ENCODE peak calls at places on chromosomes 6 and 20, in seven cellular contexts. G is H1, E is HCT116, V is HepG2, H is HEK293T, J is K562, F is GM12878. S is an unnamed sample.

GRCh38 chr6:20661721-20662120 is 127.5 kb downstream of the CDKAL1 start:
- DNase-seq in H (no peak), V (no peak), J (no peak), E (no peak), F (no peak), G (no peak), S (no peak)

GRCh38 chr20:3358676-3359340 is 48.7 kb downstream of the DNAAF9 start:
- DNase-seq in G (no peak), F (no peak), V (peak), E (no peak), J (no peak), H (no peak), S (no peak)

GRCh38 chr6:21348462-21349195 is 244.9 kb upstream of the SOX4 start:
- DNase-seq in V (no peak), J (no peak), H (peak), G (no peak), F (no peak), E (no peak), S (peak)

GRCh38 chr20:21397341-21398108 is at the start of gene NKX2-4:
- DNase-seq in H (no peak), F (no peak), J (no peak), V (no peak), E (no peak), G (no peak), S (peak)

GRCh38 chr20:52154575-52154974 is 37.0 kb downstream of the ZFP64 start:
- DNase-seq in J (no peak), F (no peak), G (no peak), E (no peak), V (no peak), H (no peak), S (no peak)

GRCh38 chr20:34709044-34709835 is 5.1 kb downstream of the TP53INP2 start:
- DNase-seq in V (no peak), F (peak), E (peak), G (no peak), J (peak), H (peak), S (peak)

GRCh38 chr20:36465109-36466080 is 75.9 kb upstream of the MYL9 start:
- DNase-seq in H (peak), J (peak), E (peak), F (no peak), G (no peak), V (peak), S (no peak)

GRCh38 chr20:23752481-23753193 is 1.9 kb upstream of the CST1 start:
- DNase-seq in H (no peak), J (no peak), V (no peak), E (no peak), F (no peak), G (no peak), S (no peak)

GRCh38 chr20:2750343-2751251 is 49.8 kb downstream of the CPXM1 start:
- DNase-seq in G (no peak), F (no peak), H (no peak), E (no peak), V (peak), J (peak), S (peak)

GRCh38 chr6:4794140-4794707 is 18.0 kb downstream of the CDYL start:
- DNase-seq in F (no peak), E (no peak), V (no peak), J (peak), H (no peak), G (no peak), S (no peak)

GRCh38 chr6:137832110-137832509 is 34.9 kb upstream of the TNFAIP3 start:
- DNase-seq in G (no peak), F (no peak), E (peak), J (peak), H (no peak), V (no peak), S (no peak)

GRCh38 chr6:118725944-118726343 is 74.6 kb upstream of the CEP85L start:
- DNase-seq in J (peak), E (no peak), F (no peak), V (no peak), G (no peak), H (no peak), S (no peak)

GRCh38 chr20:62120990-62121775 is 1.1 kb upstream of the LSM14B start:
- DNase-seq in G (no peak), V (no peak), H (no peak), F (no peak), E (peak), J (peak), S (no peak)

GRCh38 chr6:157898169-157898568 is 75.1 kb downstream of the SNX9 start:
- DNase-seq in V (no peak), F (no peak), H (no peak), E (no peak), J (no peak), G (no peak), S (no peak)

GRCh38 chr6:140071115-140071514 is 696.7 kb upstream of the CITED2 start:
- DNase-seq in J (no peak), F (no peak), E (no peak), G (no peak), V (no peak), H (no peak), S (no peak)

GRCh38 chr6:30915591-30915946 is 1.5 kb downstream of the VARS2 start:
- DNase-seq in V (peak), J (peak), E (peak), F (no peak), H (peak), G (no peak), S (peak)
- TF ChIP-seq SP1 in V (no peak), J (no peak), E (no peak), F (no peak), H (no peak), G (no peak), S (no peak)

GRCh38 chr6:51675020-51675419 is 412.4 kb downstream of the PKHD1 start:
- DNase-seq in H (no peak), F (no peak), J (no peak), E (no peak), V (no peak), G (no peak), S (no peak)
- TF ChIP-seq SP1 in H (no peak), F (no peak), J (no peak), E (no peak), V (no peak), G (no peak), S (no peak)

GRCh38 chr6:69868961-69869360 is 2.6 kb downstream of the COL19A1 start:
- DNase-seq in G (no peak), H (no peak), V (no peak), F (no peak), J (no peak), E (no peak), S (no peak)
- TF ChIP-seq SP1 in G (no peak), H (no peak), V (no peak), F (no peak), J (no peak), E (no peak), S (no peak)

GRCh38 chr6:125078602-125079321 is 74.8 kb upstream of the TPD52L1 start:
- DNase-seq in V (no peak), E (no peak), J (peak), F (no peak), G (no peak), H (no peak), S (no peak)
- TF ChIP-seq SP1 in V (no peak), E (no peak), J (no peak), F (no peak), G (no peak), H (no peak), S (no peak)

DNA sequence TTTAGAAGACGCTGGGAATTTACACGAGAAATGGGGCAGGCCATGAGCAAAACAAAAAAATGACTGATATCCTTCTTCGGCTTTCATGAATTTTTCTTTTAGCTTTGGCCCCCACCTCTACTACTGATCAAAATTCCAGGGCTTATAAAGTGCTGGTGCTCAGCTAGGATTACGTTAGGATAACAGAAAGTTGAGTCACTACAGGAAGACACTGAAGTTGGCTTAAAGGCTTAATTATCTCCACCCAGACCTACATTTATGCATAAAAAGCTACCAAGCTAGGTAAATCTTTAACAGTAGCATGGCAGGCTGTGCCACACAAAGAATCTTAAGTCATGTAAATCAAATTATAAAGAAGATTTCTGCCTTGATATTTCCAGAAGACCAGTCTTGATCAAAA is 418.5 kb upstream of the BTBD3 start:
- DNase-seq in G (no peak), J (no peak), V (no peak), F (no peak), H (no peak), E (no peak), S (no peak)
- TF ChIP-seq SP1 in G (no peak), J (no peak), V (no peak), F (no peak), H (no peak), E (no peak), S (no peak)

DNA sequence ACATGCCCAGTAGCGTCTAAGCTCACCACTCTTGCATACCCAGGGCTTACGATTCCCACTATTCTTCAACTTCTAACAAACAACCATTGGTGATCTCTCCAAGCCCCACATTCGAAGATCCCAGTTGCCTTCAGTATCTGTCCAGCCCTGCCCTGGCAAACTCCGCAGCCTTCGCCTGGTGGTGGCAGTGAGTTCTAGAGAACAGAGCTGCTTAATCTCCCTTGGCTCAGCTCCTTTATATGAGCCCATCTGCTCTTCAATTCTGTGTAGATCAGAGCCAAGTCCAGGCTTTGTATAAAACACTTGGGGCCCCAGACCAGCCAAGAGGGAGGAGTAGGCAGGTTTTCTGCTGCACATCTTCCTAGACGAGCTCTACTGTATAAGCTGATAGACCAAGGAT is 193.3 kb downstream of the PHACTR1 start:
- DNase-seq in G (no peak), F (no peak), V (no peak), H (no peak), E (no peak), J (no peak), S (no peak)
- TF ChIP-seq SP1 in G (no peak), F (no peak), V (no peak), H (no peak), E (no peak), J (no peak), S (no peak)

GRCh38 chr20:58853466-58853865 is 950 bp downstream of the GNAS start:
- DNase-seq in F (no peak), G (no peak), H (no peak), V (no peak), E (no peak), J (no peak), S (no peak)
- TF ChIP-seq SP1 in F (no peak), G (no peak), H (no peak), V (no peak), E (no peak), J (no peak), S (no peak)